ENCODE peak calls at places on chromosomes 11 and 22, in five cellular contexts. G is GM12891; X is stimulated activated naive CD4-positive, alpha-beta T cell; I is activated T-cell treated with anti-CD3 and anti-CD28 coated beads for 1 hour; W is GM18507. P is an unnamed sample.

GRCh38 chr22:47275479-47276218 is 513.2 kb downstream of the TBC1D22A start:
- DNase-seq in X (no peak), G (no peak), I (no peak), W (no peak), P (no peak)

GRCh38 chr22:41036924-41037323 is 55.5 kb upstream of the EP300 start:
- DNase-seq in X (no peak), W (no peak), G (no peak), I (no peak), P (no peak)

GRCh38 chr11:17976651-17977050 is 36.2 kb downstream of the SERGEF start:
- DNase-seq in W (no peak), X (no peak), G (no peak), I (no peak), P (no peak)

GRCh38 chr22:20859615-20860014 is 808 bp downstream of the SNAP29 start:
- DNase-seq in I (no peak), W (no peak), X (no peak), G (no peak), P (no peak)

GRCh38 chr11:11449327-11449726 is 96.3 kb upstream of the CSNK2A3 start:
- DNase-seq in W (no peak), G (no peak), I (no peak), X (no peak), P (no peak)

GRCh38 chr11:68998390-68998911 is 14.6 kb downstream of the MRGPRF start:
- DNase-seq in W (no peak), G (no peak), I (no peak), X (no peak), P (no peak)

GRCh38 chr11:75547617-75548054 is 14.4 kb upstream of the SERPINH1 start:
- DNase-seq in I (no peak), W (no peak), X (no peak), G (no peak), P (no peak)

GRCh38 chr11:129348813-129349212 is 26.8 kb upstream of the BARX2 start:
- DNase-seq in G (no peak), X (no peak), W (no peak), I (no peak), P (no peak)

GRCh38 chr11:66855574-66856495 is 1.0 kb upstream of the LRFN4 start:
- DNase-seq in W (peak), G (peak), X (no peak), I (peak), P (peak)

GRCh38 chr22:20186183-20186870 is 35.5 kb upstream of the CCDC188 start:
- DNase-seq in W (no peak), X (no peak), I (no peak), G (no peak), P (no peak)